ENCODE peak calls at places on chromosome 16, in ten cellular contexts. W is mammary epithelial cell; T is cardiac fibroblast; E is bronchial epithelial cell; D is adrenal gland; U is lung; P is HCT116; B is progenitor cell of endocrine pancreas; M is RWPE1; A is CD8-positive, alpha-beta T cell. Y is an unnamed sample.

GRCh38 chr16:85395913-85396878 is 216.9 kb upstream of the GSE1 start:
- DNase-seq in T (peak), M (peak), W (peak), A (no peak), E (peak), D (no peak), P (no peak), B (no peak), U (no peak), Y (no peak)

GRCh38 chr16:75909746-75910145 is 183.5 kb upstream of the CPHXL start:
- DNase-seq in D (no peak), M (peak), W (peak), T (no peak), P (no peak), U (no peak), E (peak), B (no peak), A (no peak), Y (no peak)

GRCh38 chr16:11167581-11167980 is 88.4 kb downstream of the SOCS1 start:
- DNase-seq in M (no peak), P (no peak), A (no peak), E (no peak), U (no peak), B (no peak), D (no peak), T (no peak), W (no peak), Y (no peak)

GRCh38 chr16:66262253-66263167 is 104.0 kb upstream of the CDH5 start:
- DNase-seq in U (no peak), A (no peak), E (no peak), D (no peak), B (no peak), P (no peak), M (no peak), W (no peak), T (no peak), Y (no peak)

GRCh38 chr16:82639666-82640336 is 13.0 kb downstream of the CDH13 start:
- DNase-seq in P (peak), D (peak), M (peak), B (peak), T (peak), U (peak), A (no peak), E (peak), W (peak), Y (peak)

GRCh38 chr16:3829631-3830536 is 50.6 kb downstream of the CREBBP start:
- DNase-seq in B (no peak), D (no peak), T (no peak), M (no peak), A (no peak), E (no peak), W (no peak), U (no peak), P (no peak), Y (no peak)

GRCh38 chr16:85423186-85423550 is 190.0 kb upstream of the GSE1 start:
- DNase-seq in T (no peak), P (no peak), B (no peak), D (no peak), M (no peak), W (no peak), E (no peak), A (no peak), U (no peak), Y (peak)

GRCh38 chr16:77993111-77993571 is 29.2 kb upstream of the CLEC3A start:
- DNase-seq in D (no peak), P (no peak), A (no peak), U (no peak), T (peak), B (no peak), E (no peak), M (no peak), W (no peak), Y (no peak)

GRCh38 chr16:81324808-81325207 is 10.0 kb downstream of the GAN start:
- DNase-seq in M (no peak), D (no peak), W (peak), A (no peak), P (no peak), B (no peak), E (no peak), U (no peak), T (no peak), Y (no peak)

GRCh38 chr16:12573730-12574383 is 229.8 kb downstream of the CPPED1 start:
- DNase-seq in E (peak), A (no peak), U (peak), P (peak), B (peak), M (peak), W (peak), D (peak), T (peak), Y (peak)

GRCh38 chr16:51577621-51578303 is 426.7 kb upstream of the SALL1 start:
- DNase-seq in B (no peak), M (peak), E (peak), P (no peak), W (peak), A (no peak), T (no peak), D (no peak), U (no peak), Y (no peak)

GRCh38 chr16:19396555-19397011 is 21.1 kb upstream of the TMC5 start:
- DNase-seq in M (no peak), T (no peak), A (no peak), D (no peak), W (peak), P (no peak), U (peak), E (peak), B (no peak), Y (no peak)

GRCh38 chr16:12398029-12398735 is 405.5 kb downstream of the CPPED1 start:
- DNase-seq in A (no peak), B (no peak), P (no peak), U (no peak), T (no peak), E (no peak), D (no peak), M (no peak), W (no peak), Y (no peak)

GRCh38 chr16:12361016-12361415 is 384.5 kb downstream of the SNX29 start:
- DNase-seq in W (no peak), D (no peak), T (no peak), A (no peak), U (no peak), P (no peak), M (no peak), E (no peak), B (no peak), Y (no peak)

GRCh38 chr16:19502395-19503131 is 19.3 kb downstream of the GDE1 start:
- DNase-seq in A (peak), M (peak), E (peak), B (peak), T (peak), P (peak), D (peak), U (peak), W (peak), Y (peak)

GRCh38 chr16:17367932-17368331 is 102.8 kb downstream of the XYLT1 start:
- DNase-seq in B (no peak), P (no peak), U (no peak), W (no peak), T (peak), D (peak), E (no peak), M (no peak), A (no peak), Y (peak)

GRCh38 chr16:635573-636205 is 416 bp downstream of the METTL26 start:
- DNase-seq in D (peak), M (no peak), E (no peak), T (no peak), W (no peak), P (no peak), B (no peak), U (no peak), A (no peak), Y (peak)

GRCh38 chr16:23962001-23962400 is 126.2 kb downstream of the PRKCB start:
- DNase-seq in M (no peak), B (no peak), T (no peak), P (no peak), A (no peak), W (no peak), U (no peak), D (no peak), E (no peak), Y (no peak)

GRCh38 chr16:84677849-84678248 is 22.0 kb upstream of the USP10 start:
- DNase-seq in M (no peak), T (no peak), B (no peak), U (no peak), W (no peak), P (no peak), E (no peak), D (no peak), A (no peak), Y (no peak)

GRCh38 chr16:27698266-27698665 is 148.3 kb downstream of the KATNIP start:
- DNase-seq in W (no peak), T (no peak), U (no peak), D (no peak), P (no peak), E (no peak), M (no peak), B (no peak), A (no peak), Y (peak)

GRCh38 chr16:85569615-85570212 is 43.4 kb upstream of the GSE1 start:
- DNase-seq in T (no peak), W (peak), P (no peak), D (peak), M (no peak), U (peak), A (peak), B (no peak), E (no peak), Y (no peak)

GRCh38 chr16:30997887-30998711 is 12.3 kb downstream of the STX1B start:
- DNase-seq in W (peak), E (peak), P (peak), T (peak), B (no peak), A (no peak), M (peak), D (peak), U (no peak), Y (no peak)

GRCh38 chr16:82091225-82091624 is 56.2 kb downstream of the HSD17B2 start:
- DNase-seq in W (no peak), U (no peak), T (peak), M (no peak), E (peak), B (no peak), D (no peak), P (no peak), A (no peak), Y (no peak)

GRCh38 chr16:75555213-75555706 is 792 bp downstream of the TMEM231 start:
- DNase-seq in P (peak), W (peak), T (peak), E (peak), U (peak), B (peak), D (peak), A (no peak), M (peak), Y (peak)

GRCh38 chr16:52573365-52574104 is 26.6 kb upstream of the TOX3 start:
- DNase-seq in T (no peak), B (no peak), A (no peak), E (peak), W (no peak), D (no peak), M (no peak), P (no peak), U (no peak), Y (no peak)

GRCh38 chr16:4529085-4530060 is 9.2 kb downstream of the CDIP1 start:
- DNase-seq in D (no peak), W (peak), M (peak), B (no peak), P (no peak), U (no peak), E (peak), T (no peak), A (no peak), Y (no peak)

GRCh38 chr16:2194166-2194834 is 2.1 kb downstream of the CASKIN1 start:
- DNase-seq in T (peak), A (no peak), P (no peak), W (peak), B (no peak), U (no peak), E (no peak), D (peak), M (peak), Y (no peak)

GRCh38 chr16:10961231-10961630 is 16.9 kb downstream of the CLEC16A start:
- DNase-seq in U (no peak), W (peak), M (peak), T (peak), B (no peak), A (no peak), D (peak), E (peak), P (no peak), Y (no peak)

GRCh38 chr16:54072237-54072636 is 214.3 kb downstream of the IRX3 start:
- DNase-seq in D (no peak), P (no peak), A (no peak), B (no peak), T (no peak), W (no peak), U (no peak), M (no peak), E (no peak), Y (no peak)

GRCh38 chr16:75354170-75354569 is 79.1 kb downstream of the CFDP1 start:
- DNase-seq in A (no peak), M (no peak), W (no peak), E (no peak), U (no peak), T (no peak), D (no peak), B (no peak), P (no peak), Y (no peak)

GRCh38 chr16:83002351-83003334 is 375.9 kb downstream of the CDH13 start:
- DNase-seq in W (no peak), M (no peak), B (no peak), T (peak), A (no peak), E (no peak), D (no peak), U (no peak), P (no peak), Y (no peak)

GRCh38 chr16:65947951-65948350 is 418.5 kb upstream of the CDH5 start:
- DNase-seq in P (no peak), W (no peak), U (no peak), M (no peak), D (no peak), T (no peak), B (no peak), A (no peak), E (no peak), Y (no peak)

GRCh38 chr16:82682757-82683156 is 56.0 kb downstream of the CDH13 start:
- DNase-seq in M (no peak), U (no peak), E (no peak), D (no peak), A (no peak), P (no peak), B (no peak), T (no peak), W (no peak), Y (no peak)

GRCh38 chr16:78744796-78745464 is 645.5 kb downstream of the WWOX start:
- DNase-seq in A (no peak), P (no peak), D (no peak), E (peak), M (no peak), B (no peak), T (no peak), W (no peak), U (no peak), Y (no peak)

GRCh38 chr16:53369921-53370320 is 64.3 kb upstream of the RBL2 start:
- DNase-seq in D (no peak), E (peak), U (no peak), M (no peak), W (peak), P (no peak), B (no peak), T (peak), A (no peak), Y (no peak)

GRCh38 chr16:380837-381787 is 666 bp downstream of the PGAP6 start:
- DNase-seq in M (no peak), W (no peak), D (no peak), A (no peak), E (no peak), B (no peak), T (peak), U (no peak), P (no peak), Y (peak)

GRCh38 chr16:58481931-58482330 is 18.0 kb upstream of the NDRG4 start:
- DNase-seq in U (no peak), W (no peak), T (no peak), P (no peak), E (no peak), M (no peak), A (no peak), D (peak), B (no peak), Y (no peak)

GRCh38 chr16:4176794-4177438 is 60.7 kb upstream of the ADCY9 start:
- DNase-seq in W (peak), U (no peak), M (peak), D (peak), T (peak), B (no peak), A (no peak), E (peak), P (peak), Y (no peak)

GRCh38 chr16:23694707-23695373 is 16.2 kb downstream of the PLK1 start:
- DNase-seq in M (no peak), A (no peak), E (no peak), P (no peak), T (peak), U (no peak), W (no peak), D (peak), B (peak), Y (peak)

GRCh38 chr16:35746281-35746962 is 2287.0 kb downstream of the TP53TG3F start:
- DNase-seq in M (no peak), U (peak), A (no peak), P (no peak), D (no peak), E (no peak), T (no peak), B (no peak), W (no peak), Y (no peak)

GRCh38 chr16:59849716-59850115 is 1115.6 kb upstream of the GOT2 start:
- DNase-seq in T (no peak), A (no peak), E (no peak), D (no peak), P (no peak), M (no peak), U (no peak), W (no peak), B (no peak), Y (no peak)
- TF ChIP-seq CTCF in T (no peak), A (no peak), E (no peak), D (no peak), P (no peak), M (no peak), U (no peak), W (no peak), B (no peak), Y (no peak)

GRCh38 chr16:13875614-13876284 is 44.2 kb upstream of the ERCC4 start:
- DNase-seq in E (no peak), D (no peak), P (no peak), B (no peak), T (no peak), U (no peak), W (no peak), M (no peak), A (no peak), Y (no peak)

GRCh38 chr16:13873835-13874438 is 46.0 kb upstream of the ERCC4 start:
- DNase-seq in E (peak), T (peak), M (peak), P (peak), B (no peak), W (peak), D (no peak), A (no peak), U (no peak), Y (peak)
- TF ChIP-seq CTCF in E (peak), T (peak), M (peak), P (peak), B (peak), W (peak), D (no peak), A (no peak), U (no peak), Y (peak)

GRCh38 chr16:86609661-86610060 is 31.3 kb downstream of the FOXL1 start:
- DNase-seq in T (no peak), M (no peak), W (no peak), P (no peak), E (no peak), D (no peak), U (no peak), B (no peak), A (no peak), Y (no peak)

GRCh38 chr16:86611958-86612357 is 33.6 kb downstream of the FOXL1 start:
- DNase-seq in U (no peak), D (no peak), E (no peak), T (no peak), A (no peak), P (no peak), W (no peak), M (no peak), B (no peak), Y (no peak)

GRCh38 chr16:86609115-86609514 is 30.8 kb downstream of the FOXL1 start:
- DNase-seq in W (no peak), D (no peak), P (no peak), E (no peak), A (no peak), T (peak), B (no peak), M (no peak), U (no peak), Y (no peak)

GRCh38 chr16:86610779-86611516 is 32.6 kb downstream of the FOXL1 start:
- DNase-seq in W (no peak), E (no peak), A (no peak), P (no peak), B (no peak), T (no peak), D (no peak), U (no peak), M (no peak), Y (no peak)

DNA sequence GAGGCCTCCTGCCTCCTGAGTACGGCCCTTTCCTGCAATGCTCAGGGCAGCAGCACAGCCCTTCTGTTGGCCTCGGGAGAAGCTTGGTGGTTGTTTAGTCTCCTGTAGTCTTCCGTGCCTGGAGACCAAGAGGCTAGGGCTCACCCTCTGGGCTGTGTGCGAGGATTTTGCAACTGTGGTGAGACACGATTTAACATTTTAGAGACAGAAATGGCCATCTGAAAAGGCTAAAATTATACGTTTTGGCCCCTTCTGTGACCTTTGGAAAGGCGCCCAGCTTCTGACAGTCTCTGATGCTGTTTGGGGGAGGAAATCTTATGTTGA is 33.1 kb downstream of the FOXL1 start:
- DNase-seq in E (no peak), M (no peak), P (no peak), D (peak), U (no peak), B (no peak), A (no peak), W (no peak), T (peak), Y (no peak)
- TF ChIP-seq CTCF in E (no peak), M (no peak), P (no peak), D (no peak), U (no peak), B (no peak), A (no peak), W (no peak), T (no peak), Y (no peak)

GRCh38 chr16:46871587-46871986 is 12.6 kb upstream of the GPT2 start:
- DNase-seq in B (no peak), A (no peak), T (no peak), M (no peak), U (no peak), P (no peak), D (no peak), W (no peak), E (no peak), Y (no peak)

GRCh38 chr16:46862555-46863447 is 21.4 kb upstream of the GPT2 start:
- DNase-seq in M (no peak), P (no peak), B (no peak), D (no peak), E (peak), A (no peak), T (peak), U (no peak), W (peak), Y (no peak)

DNA sequence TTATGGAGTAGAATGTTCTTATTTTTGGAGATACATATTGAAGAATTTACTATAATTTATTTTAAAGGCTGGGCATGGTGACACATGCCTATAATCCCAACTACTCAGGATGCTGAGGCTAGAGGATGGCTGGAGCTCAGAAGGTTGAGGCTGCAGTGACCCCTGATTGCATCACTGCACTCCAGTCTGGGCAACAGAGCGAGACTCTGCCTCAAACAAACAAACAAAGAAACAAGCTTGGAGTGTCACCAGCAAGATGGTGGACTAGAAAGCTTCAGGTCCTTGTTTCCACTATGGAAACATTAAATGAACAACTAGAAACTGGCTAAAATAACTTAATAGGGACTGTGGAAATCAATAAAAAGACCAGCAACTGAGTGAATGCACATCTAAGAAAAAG is 17.9 kb upstream of the GPT2 start:
- DNase-seq in B (no peak), D (no peak), M (no peak), T (no peak), P (no peak), A (no peak), E (no peak), W (no peak), U (no peak), Y (no peak)
- TF ChIP-seq CTCF in B (no peak), D (no peak), M (no peak), T (no peak), P (no peak), A (no peak), E (no peak), W (no peak), U (no peak), Y (no peak)

DNA sequence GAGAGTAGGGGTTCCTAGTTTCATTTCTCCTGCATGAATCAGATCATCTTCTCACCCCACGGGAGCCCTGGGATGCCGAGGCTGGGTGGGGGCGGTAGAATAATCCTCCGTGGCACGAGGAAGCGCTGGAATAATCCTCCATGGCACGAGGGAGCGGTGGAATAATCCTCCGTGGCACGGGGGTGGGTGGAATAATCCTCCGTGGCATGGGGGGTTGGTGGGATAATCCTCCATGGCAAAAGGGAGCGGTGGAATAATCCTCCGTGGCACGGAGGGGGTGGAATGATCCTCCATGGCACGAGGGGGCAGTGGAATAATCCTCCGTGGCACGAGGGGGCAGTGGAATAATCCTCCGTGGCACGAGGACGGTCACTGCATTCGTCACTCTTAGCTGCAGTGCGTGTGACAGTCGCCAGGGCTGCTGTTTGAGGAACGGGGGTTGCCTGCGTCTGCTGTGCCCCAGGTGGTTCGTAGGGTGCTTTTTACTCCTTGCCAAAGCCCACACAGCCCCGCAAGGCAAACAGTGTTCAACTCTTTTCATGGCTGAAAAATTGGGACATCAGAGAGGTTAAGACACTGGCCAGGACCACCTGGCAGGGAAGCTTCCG is 152.5 kb downstream of the BANP start:
- DNase-seq in U (no peak), W (no peak), M (no peak), B (no peak), P (no peak), D (no peak), E (no peak), T (no peak), A (no peak), Y (no peak)
- TF ChIP-seq CTCF in U (no peak), W (no peak), M (no peak), B (no peak), P (no peak), D (no peak), E (no peak), T (no peak), A (no peak), Y (no peak)